ENCODE peak calls at places on chromosomes 5 and 9, in seven cellular contexts. N is body of pancreas, D is HCT116, H is HepG2, M is sigmoid colon, R is testis, U is tibial nerve. B is an unnamed sample.

GRCh38 chr9:84793251-84793650 is 123.7 kb downstream of the NTRK2 start:
- DNase-seq in D (no peak), R (no peak), U (no peak), N (no peak), H (no peak), M (no peak), B (no peak)

GRCh38 chr9:106075568-106075967 is 381.2 kb downstream of the TMEM38B start:
- DNase-seq in R (no peak), N (no peak), M (no peak), U (no peak), H (no peak), D (no peak), B (no peak)

GRCh38 chr5:122351416-122352157 is 39.5 kb downstream of the SNCAIP start:
- DNase-seq in N (no peak), M (no peak), H (no peak), D (no peak), U (no peak), R (no peak), B (no peak)

GRCh38 chr9:80796662-80797426 is 892.5 kb downstream of the TLE1 start:
- DNase-seq in U (no peak), M (peak; percentile 67), N (no peak), H (no peak), D (no peak), R (no peak), B (peak; percentile 25)

GRCh38 chr5:96661841-96662724 is at the start of gene CAST:
- DNase-seq in R (peak; percentile 92), N (peak; percentile 89), D (peak; percentile 87), M (peak; percentile 98), H (peak; percentile 84), U (peak; percentile 82), B (peak; percentile 97)

GRCh38 chr5:132000677-132001453 is 10.6 kb downstream of the ACSL6 start:
- DNase-seq in H (peak; percentile 22), R (no peak), M (no peak), D (no peak), U (no peak), N (no peak), B (peak; percentile 10)

GRCh38 chr5:129664336-129664937 is 83.5 kb upstream of the MINAR2 start:
- DNase-seq in R (peak; percentile 84), U (peak; percentile 41), M (no peak), D (peak; percentile 39), N (peak; percentile 45), H (peak; percentile 17), B (no peak)

GRCh38 chr5:60738461-60738860 is 38.5 kb upstream of the DEPDC1B start:
- DNase-seq in D (no peak), R (no peak), N (no peak), U (no peak), H (no peak), M (no peak), B (no peak)

GRCh38 chr5:169048568-169049125 is 252.3 kb downstream of the SLIT3 start:
- DNase-seq in D (no peak), R (no peak), H (no peak), N (no peak), M (no peak), U (no peak), B (no peak)

GRCh38 chr5:178069909-178070308 is 43.4 kb upstream of the N4BP3 start:
- DNase-seq in R (peak; percentile 73), N (peak; percentile 28), H (peak; percentile 27), U (no peak), D (peak; percentile 35), M (no peak), B (no peak)

GRCh38 chr9:122222741-122223140 is 6.0 kb downstream of the LHX6 start:
- DNase-seq in H (no peak), D (no peak), M (no peak), R (no peak), U (no peak), N (no peak), B (no peak)

GRCh38 chr9:14314424-14314928 is 535 bp upstream of the NFIB start:
- DNase-seq in U (peak; percentile 62), H (peak; percentile 57), R (peak; percentile 83), D (peak; percentile 19), M (peak; percentile 95), N (peak; percentile 85), B (peak; percentile 82)

GRCh38 chr9:4937436-4937835 is 47.6 kb upstream of the JAK2 start:
- DNase-seq in D (no peak), R (no peak), M (no peak), N (no peak), U (no peak), H (peak; percentile 39), B (no peak)

GRCh38 chr5:133589286-133589685 is 23.1 kb downstream of the FSTL4 start:
- DNase-seq in H (no peak), N (no peak), R (no peak), D (no peak), M (no peak), U (no peak), B (no peak)

GRCh38 chr9:113150670-113151591 is at the start of gene SLC31A2:
- DNase-seq in H (peak; percentile 77), M (peak; percentile 94), N (peak; percentile 89), D (peak; percentile 68), R (peak; percentile 95), U (peak; percentile 79), B (peak; percentile 96)
- TF ChIP-seq POLR2A in H (peak; percentile 77), M (peak; percentile 17), N (peak; percentile 89), D (no peak), R (no peak), U (peak; percentile 56), B (peak; percentile 82)

GRCh38 chr9:34962530-34962929 is 4.4 kb downstream of the PHF24 start:
- DNase-seq in D (no peak), H (no peak), R (no peak), M (no peak), U (no peak), N (no peak), B (no peak)

GRCh38 chr9:34961574-34962480 is 3.7 kb downstream of the PHF24 start:
- DNase-seq in H (no peak), N (no peak), M (no peak), R (no peak), D (no peak), U (no peak), B (no peak)

GRCh38 chr9:34964458-34964857 is 6.4 kb downstream of the PHF24 start:
- DNase-seq in D (no peak), H (no peak), M (no peak), U (no peak), R (no peak), N (no peak), B (no peak)

GRCh38 chr9:34958411-34958982 is 412 bp downstream of the PHF24 start:
- DNase-seq in U (no peak), H (no peak), R (no peak), D (no peak), N (no peak), M (no peak), B (no peak)

GRCh38 chr9:34963577-34963976 is 5.5 kb downstream of the PHF24 start:
- DNase-seq in H (no peak), R (no peak), M (no peak), U (no peak), N (no peak), D (no peak), B (no peak)
- H3K27me3 ChIP-seq in H (no peaks in the 10 kb centered on the region), R (no peaks in the 10 kb centered on the region), M (peaks cover 11% of the 10 kb centered on the region), U (peaks cover 50% of the 10 kb centered on the region), N (no peaks in the 10 kb centered on the region), D (peaks cover 90% of the 10 kb centered on the region), B (peaks cover 7% of the 10 kb centered on the region)

GRCh38 chr5:140192715-140193428 is 17.9 kb downstream of the CYSTM1 start:
- DNase-seq in H (no peak), D (no peak), N (no peak), U (no peak), M (no peak), R (no peak), B (no peak)

GRCh38 chr5:140190868-140191209 is 15.9 kb downstream of the CYSTM1 start:
- DNase-seq in H (no peak), U (no peak), D (no peak), R (no peak), M (no peak), N (no peak), B (no peak)

GRCh38 chr5:140197023-140197422 is 22.0 kb downstream of the CYSTM1 start:
- DNase-seq in D (no peak), H (no peak), U (no peak), R (no peak), N (no peak), M (no peak), B (no peak)

GRCh38 chr5:140194662-140195061 is 19.7 kb downstream of the CYSTM1 start:
- DNase-seq in N (no peak), H (no peak), M (no peak), U (no peak), D (no peak), R (no peak), B (no peak)

GRCh38 chr5:140196406-140196805 is 21.4 kb downstream of the CYSTM1 start:
- DNase-seq in M (no peak), N (no peak), U (no peak), D (no peak), H (no peak), R (no peak), B (no peak)
- TF ChIP-seq POLR2A in M (no peak), N (no peak), U (no peak), D (no peak), H (no peak), R (no peak), B (no peak)

GRCh38 chr9:132744881-132745761 is 74.9 kb downstream of the GTF3C4 start:
- DNase-seq in H (no peak), N (no peak), M (no peak), D (no peak), R (no peak), U (no peak), B (no peak)
- H3K27me3 ChIP-seq in H (peaks cover 7% of the 10 kb centered on the region), N (no peaks in the 10 kb centered on the region), M (peaks cover 5% of the 10 kb centered on the region), D (no peaks in the 10 kb centered on the region), R (no peaks in the 10 kb centered on the region), U (peaks cover 45% of the 10 kb centered on the region), B (peaks cover 19% of the 10 kb centered on the region)

GRCh38 chr9:77752566-77752965 is 104.4 kb upstream of the GNA14 start:
- DNase-seq in D (no peak), H (no peak), M (no peak), U (no peak), N (no peak), R (no peak), B (no peak)

GRCh38 chr9:77750981-77751340 is 102.8 kb upstream of the GNA14 start:
- DNase-seq in M (no peak), H (no peak), N (no peak), R (no peak), U (no peak), D (no peak), B (no peak)

GRCh38 chr9:77751341-77752091 is 103.4 kb upstream of the GNA14 start:
- DNase-seq in M (no peak), H (peak; percentile 35), R (no peak), N (no peak), D (peak; percentile 12), U (no peak), B (no peak)

GRCh38 chr9:77748214-77748772 is 100.2 kb upstream of the GNA14 start:
- DNase-seq in D (no peak), M (no peak), R (no peak), H (no peak), U (no peak), N (no peak), B (no peak)

GRCh38 chr9:77750284-77750683 is 102.2 kb upstream of the GNA14 start:
- DNase-seq in R (no peak), U (no peak), M (no peak), N (no peak), H (no peak), D (no peak), B (no peak)
- TF ChIP-seq POLR2A in R (no peak), U (no peak), M (no peak), N (no peak), H (no peak), D (no peak), B (no peak)

GRCh38 chr9:111034573-111035539 is 3.4 kb downstream of the LPAR1 start:
- DNase-seq in D (no peak), H (no peak), N (no peak), M (no peak), U (no peak), R (peak; percentile 56), B (no peak)
- H3K27me3 ChIP-seq in D (no peaks in the 10 kb centered on the region), H (peaks cover 7% of the 10 kb centered on the region), N (no peaks in the 10 kb centered on the region), M (peaks cover 12% of the 10 kb centered on the region), U (no peaks in the 10 kb centered on the region), R (no peaks in the 10 kb centered on the region), B (peaks cover 38% of the 10 kb centered on the region)